ENCODE peak calls at places on chromosome 7, in five cellular contexts. U is HTR-8/SVneo; J is activated CD8-positive, alpha-beta memory T cell treated with anti-CD3 and anti-CD28 coated beads for 4 hours; W is posterior vena cava; M is NCI-H1417 treated with DMSO at 0.1 percent for 48 hours. S is an unnamed sample.

GRCh38 chr7:150663802-150664494 is 21.6 kb upstream of the GIMAP2 start:
- DNase-seq in J (no peak), M (no peak), U (no peak), W (no peak), S (no peak)

GRCh38 chr7:123562121-123562520 is 4.5 kb upstream of the NDUFA5 start:
- DNase-seq in J (no peak), U (no peak), W (no peak), M (no peak), S (no peak)

GRCh38 chr7:18754766-18755165 is 259.2 kb downstream of the HDAC9 start:
- DNase-seq in W (no peak), U (no peak), J (no peak), M (no peak), S (no peak)

GRCh38 chr7:115208710-115209540 is 287.0 kb downstream of the MDFIC start:
- DNase-seq in J (no peak), W (no peak), U (no peak), M (no peak), S (no peak)

GRCh38 chr7:94247970-94248369 is 146.7 kb upstream of the COL1A2 start:
- DNase-seq in J (no peak), M (no peak), U (no peak), W (no peak), S (no peak)

GRCh38 chr7:11817111-11817710 is 14.8 kb downstream of the THSD7A start:
- DNase-seq in U (no peak), W (no peak), J (no peak), M (no peak), S (no peak)

GRCh38 chr7:79608005-79608404 is 154.5 kb upstream of the MAGI2 start:
- DNase-seq in J (no peak), M (no peak), W (no peak), U (no peak), S (no peak)

GRCh38 chr7:50594734-50595537 is 29.7 kb upstream of the DDC start:
- DNase-seq in U (no peak), M (no peak), J (no peak), W (no peak), S (no peak)

GRCh38 chr7:13904689-13905088 is 84.8 kb downstream of the ETV1 start:
- DNase-seq in M (no peak), J (no peak), W (no peak), U (no peak), S (no peak)

GRCh38 chr7:45918556-45918955 is 2.5 kb downstream of the IGFBP3 start:
- DNase-seq in W (no peak), J (no peak), M (no peak), U (no peak), S (no peak)

GRCh38 chr7:17130281-17131059 is 168.0 kb upstream of the AHR start:
- DNase-seq in J (no peak), M (no peak), U (peak; percentile 57), W (no peak), S (no peak)

GRCh38 chr7:70678621-70679251 is 453.2 kb upstream of the GALNT17 start:
- DNase-seq in J (no peak), M (no peak), U (no peak), W (no peak), S (no peak)

GRCh38 chr7:90994601-90995000 is 269.6 kb upstream of the FZD1 start:
- DNase-seq in W (no peak), U (no peak), M (no peak), J (no peak), S (no peak)

GRCh38 chr7:31805209-31805818 is 118.3 kb downstream of the PPP1R17 start:
- DNase-seq in W (no peak), U (no peak), M (no peak), J (no peak), S (no peak)

GRCh38 chr7:96273716-96274115 is 48.2 kb downstream of the SLC25A13 start:
- DNase-seq in J (no peak), M (no peak), W (no peak), U (no peak), S (no peak)

GRCh38 chr7:8232999-8233847 is 28.7 kb downstream of the ICA1 start:
- DNase-seq in M (no peak), J (no peak), W (no peak), U (no peak), S (no peak)

GRCh38 chr7:66845382-66846095 is 75.5 kb upstream of the TMEM248 start:
- DNase-seq in M (no peak), J (no peak), W (peak; percentile 73), U (no peak), S (no peak)

GRCh38 chr7:47720141-47720906 is 138.4 kb upstream of the TNS3 start:
- DNase-seq in W (no peak), J (no peak), U (peak; percentile 54), M (no peak), S (no peak)

GRCh38 chr7:157097569-157097968 is 41.2 kb upstream of the UBE3C start:
- DNase-seq in W (no peak), J (no peak), M (no peak), U (no peak), S (no peak)

GRCh38 chr7:148706368-148706767 is 7.7 kb downstream of the CUL1 start:
- DNase-seq in J (no peak), W (no peak), U (no peak), M (no peak), S (no peak)

GRCh38 chr7:108079291-108080057 is 50.7 kb downstream of the LAMB4 start:
- DNase-seq in W (no peak), M (no peak), U (peak; percentile 59), J (no peak), S (no peak)

GRCh38 chr7:78472519-78472918 is 673.9 kb downstream of the PHTF2 start:
- DNase-seq in W (no peak), M (no peak), U (peak; percentile 0), J (no peak), S (no peak)

GRCh38 chr7:101232141-101232821 is 5.3 kb downstream of the CLDN15 start:
- DNase-seq in M (no peak), J (no peak), U (no peak), W (no peak), S (no peak)

GRCh38 chr7:96481831-96482230 is 159.9 kb upstream of the SLC25A13 start:
- DNase-seq in U (no peak), J (no peak), W (no peak), M (no peak), S (no peak)

GRCh38 chr7:16710641-16711040 is 42.9 kb upstream of the TSPAN13 start:
- DNase-seq in M (no peak), W (no peak), U (no peak), J (no peak), S (no peak)

GRCh38 chr7:124856299-124856888 is 73.2 kb downstream of the POT1 start:
- DNase-seq in M (peak; percentile 25), W (no peak), J (no peak), U (peak; percentile 8), S (no peak)

GRCh38 chr7:107932851-107933250 is 41.9 kb downstream of the DLD start:
- DNase-seq in M (no peak), U (no peak), J (no peak), W (no peak), S (no peak)

GRCh38 chr7:64854969-64855368 is 48.1 kb upstream of the ZNF273 start:
- DNase-seq in U (no peak), M (no peak), W (no peak), J (no peak), S (no peak)

GRCh38 chr7:55206235-55207029 is 158.7 kb upstream of the LANCL2 start:
- DNase-seq in M (no peak), W (no peak), U (no peak), J (no peak), S (no peak)

GRCh38 chr7:4667776-4668509 is 14.2 kb upstream of the FOXK1 start:
- DNase-seq in J (no peak), U (no peak), W (peak; percentile 50), M (no peak), S (no peak)

GRCh38 chr7:88927-89921 is 103.1 kb upstream of the FAM20C start:
- DNase-seq in J (no peak), M (no peak), W (peak; percentile 89), U (peak; percentile 95), S (no peak)

GRCh38 chr7:141676618-141677017 is 25.3 kb downstream of the DENND11 start:
- DNase-seq in U (no peak), W (no peak), M (no peak), J (no peak), S (no peak)

GRCh38 chr7:42454006-42454405 is 217.0 kb upstream of the GLI3 start:
- DNase-seq in W (no peak), M (no peak), J (no peak), U (no peak), S (no peak)